ENCODE peak calls at places on chromosomes 7 and 10, in seven cellular contexts. W, E, A, J, G, H and Q are unnamed samples.

GRCh38 chr10:105585215-105585614 is 944.1 kb downstream of the SORCS3 start:
- DNase-seq in W (no peak), E (no peak), A (no peak), J (no peak), G (no peak), H (no peak), Q (no peak)

GRCh38 chr7:44189286-44189992 is at the start of gene GCK:
- DNase-seq in W (no peak), E (no peak), A (no peak), J (peak; percentile 61), G (no peak), H (no peak), Q (no peak)

GRCh38 chr7:79420464-79420863 is 33.0 kb downstream of the MAGI2 start:
- DNase-seq in W (no peak), E (peak; percentile 85), A (no peak), J (no peak), G (no peak), H (peak; percentile 95), Q (no peak)

GRCh38 chr7:29839302-29839701 is 33.0 kb downstream of the WIPF3 start:
- DNase-seq in W (no peak), E (peak; percentile 59), A (no peak), J (no peak), G (no peak), H (peak; percentile 43), Q (no peak)

GRCh38 chr10:112461029-112461887 is 14.2 kb downstream of the VTI1A start:
- DNase-seq in W (no peak), E (peak; percentile 84), A (no peak), J (no peak), G (no peak), H (peak; percentile 47), Q (no peak)

GRCh38 chr7:50781894-50782293 is 802 bp downstream of the GRB10 start:
- DNase-seq in W (no peak), E (no peak), A (no peak), J (no peak), G (no peak), H (no peak), Q (no peak)

GRCh38 chr7:38142736-38143135 is 35.3 kb upstream of the STARD3NL start:
- DNase-seq in W (no peak), E (no peak), A (no peak), J (no peak), G (no peak), H (no peak), Q (no peak)

GRCh38 chr10:11235771-11236170 is 218.1 kb downstream of the CELF2 start:
- DNase-seq in W (no peak), E (no peak), A (no peak), J (no peak), G (no peak), H (no peak), Q (no peak)

GRCh38 chr7:20152511-20152910 is 64.7 kb downstream of the MACC1 start:
- DNase-seq in W (no peak), E (no peak), A (no peak), J (no peak), G (no peak), H (peak; percentile 34), Q (no peak)

GRCh38 chr10:132548106-132548823 is 10.7 kb downstream of the INPP5A start:
- DNase-seq in W (no peak), E (no peak), A (no peak), J (no peak), G (no peak), H (no peak), Q (no peak)

GRCh38 chr7:146090023-146090645 is 26.5 kb upstream of the CNTNAP2 start:
- DNase-seq in W (peak; percentile 13), E (peak; percentile 35), A (no peak), J (no peak), G (peak; percentile 7), H (peak; percentile 34), Q (peak; percentile 45)

GRCh38 chr10:58319599-58319998 is 15.2 kb upstream of the UBE2D1 start:
- DNase-seq in W (no peak), E (no peak), A (no peak), J (no peak), G (no peak), H (no peak), Q (no peak)

GRCh38 chr7:27155816-27156507 is 513 bp downstream of the HOXA7 start:
- DNase-seq in W (peak; percentile 45), E (no peak), A (no peak), J (peak; percentile 82), G (no peak), H (no peak), Q (peak; percentile 29)

GRCh38 chr7:95897557-95898183 is 125.3 kb downstream of the DYNC1I1 start:
- DNase-seq in W (no peak), E (no peak), A (no peak), J (no peak), G (no peak), H (no peak), Q (peak; percentile 15)

GRCh38 chr7:41472427-41473125 is 230.3 kb downstream of the INHBA start:
- DNase-seq in W (no peak), E (no peak), A (no peak), J (no peak), G (no peak), H (peak; percentile 67), Q (no peak)

GRCh38 chr7:157044151-157044687 is 33.8 kb upstream of the MNX1 start:
- DNase-seq in W (no peak), E (no peak), A (no peak), J (no peak), G (no peak), H (no peak), Q (no peak)

GRCh38 chr7:18570890-18571478 is 75.4 kb downstream of the HDAC9 start:
- DNase-seq in W (no peak), E (peak; percentile 74), A (no peak), J (no peak), G (no peak), H (peak; percentile 80), Q (no peak)

GRCh38 chr7:159031750-159032149 is 112.9 kb downstream of the VIPR2 start:
- DNase-seq in W (no peak), E (no peak), A (no peak), J (peak; percentile 72), G (no peak), H (no peak), Q (no peak)

GRCh38 chr7:159032310-159032709 is 112.4 kb downstream of the VIPR2 start:
- DNase-seq in W (no peak), E (no peak), A (no peak), J (peak; percentile 53), G (no peak), H (no peak), Q (no peak)

GRCh38 chr7:159032753-159033472 is 111.8 kb downstream of the VIPR2 start:
- DNase-seq in W (no peak), E (no peak), A (no peak), J (peak; percentile 74), G (no peak), H (no peak), Q (no peak)

GRCh38 chr7:159030490-159031134 is 114.1 kb downstream of the VIPR2 start:
- DNase-seq in W (no peak), E (peak; percentile 15), A (no peak), J (peak; percentile 78), G (peak; percentile 39), H (no peak), Q (no peak)

DNA sequence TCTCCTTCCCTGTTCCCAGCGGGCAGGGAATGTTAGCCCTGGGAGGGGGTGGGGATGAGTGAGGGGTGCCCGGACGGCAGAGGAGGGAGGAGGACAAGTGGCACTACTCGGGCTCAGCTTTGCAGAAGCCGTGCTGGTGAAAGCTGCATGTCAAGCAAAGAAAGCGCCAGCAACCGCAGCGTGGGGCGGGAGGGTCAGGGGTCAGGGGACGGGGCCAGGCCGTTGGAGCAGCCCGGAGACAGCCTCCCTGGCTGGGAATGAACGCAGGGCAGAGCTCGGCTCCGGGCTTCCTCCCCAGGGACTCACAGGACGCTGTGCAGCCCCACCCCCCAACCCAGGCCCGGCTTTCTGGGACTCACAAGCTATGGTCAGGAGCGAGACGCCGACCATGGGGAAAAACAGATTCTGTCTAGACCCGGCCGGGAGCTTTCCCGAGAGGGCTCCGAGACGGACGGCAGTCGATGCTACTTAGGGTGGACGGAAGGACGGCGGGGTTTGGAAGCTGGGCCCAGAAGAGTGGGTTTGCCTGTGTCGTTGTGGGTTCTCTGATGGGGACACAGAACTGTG is 113.4 kb downstream of the VIPR2 start:
- DNase-seq in W (no peak), E (no peak), A (no peak), J (peak; percentile 77), G (no peak), H (no peak), Q (no peak)
- H3K4me3 ChIP-seq in W (no peak overlapping the region), E (peak overlapping the region; percentile 48), A (peak overlapping the region; percentile 45), J (peak overlapping the region; percentile 52), G (peak overlapping the region; percentile 37), H (peak overlapping the region; percentile 76), Q (no peak overlapping the region)

DNA sequence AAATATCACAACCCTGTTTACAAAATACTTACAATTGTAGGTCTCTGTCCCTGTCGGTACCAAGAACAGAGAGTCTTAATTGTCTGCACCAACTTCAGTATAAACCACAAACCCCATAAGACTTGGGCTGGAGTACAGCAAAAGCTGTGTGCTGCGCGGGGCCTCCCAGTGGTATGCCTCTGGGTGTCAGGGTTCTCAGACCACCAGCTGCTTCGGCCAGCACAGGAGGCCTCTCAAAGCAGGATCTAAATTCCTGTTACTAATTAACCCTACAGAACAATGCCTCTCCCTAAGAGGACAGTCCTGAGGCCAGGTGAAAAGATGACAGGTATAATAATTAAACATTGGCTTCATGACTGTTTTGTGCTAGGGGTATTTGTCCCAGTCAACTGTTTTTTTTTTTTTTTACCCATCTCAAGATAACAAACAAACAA is 957 bp upstream of the SVIL start:
- DNase-seq in W (peak; percentile 43), E (peak; percentile 48), A (no peak), J (no peak), G (no peak), H (peak; percentile 56), Q (no peak)
- H3K4me3 ChIP-seq in W (peak overlapping the region; percentile 11), E (no peak overlapping the region), A (no peak overlapping the region), J (no peak overlapping the region), G (no peak overlapping the region), H (peak overlapping the region; percentile 75), Q (no peak overlapping the region)

GRCh38 chr10:97683556-97684357 is 3.3 kb downstream of the AVPI1 start:
- DNase-seq in W (no peak), E (peak; percentile 34), A (no peak), J (no peak), G (no peak), H (peak; percentile 56), Q (no peak)
- H3K4me3 ChIP-seq in W (no peak overlapping the region), E (no peak overlapping the region), A (peak overlapping the region; percentile 86), J (peak overlapping the region; percentile 68), G (no peak overlapping the region), H (peak overlapping the region; percentile 90), Q (no peak overlapping the region)

DNA sequence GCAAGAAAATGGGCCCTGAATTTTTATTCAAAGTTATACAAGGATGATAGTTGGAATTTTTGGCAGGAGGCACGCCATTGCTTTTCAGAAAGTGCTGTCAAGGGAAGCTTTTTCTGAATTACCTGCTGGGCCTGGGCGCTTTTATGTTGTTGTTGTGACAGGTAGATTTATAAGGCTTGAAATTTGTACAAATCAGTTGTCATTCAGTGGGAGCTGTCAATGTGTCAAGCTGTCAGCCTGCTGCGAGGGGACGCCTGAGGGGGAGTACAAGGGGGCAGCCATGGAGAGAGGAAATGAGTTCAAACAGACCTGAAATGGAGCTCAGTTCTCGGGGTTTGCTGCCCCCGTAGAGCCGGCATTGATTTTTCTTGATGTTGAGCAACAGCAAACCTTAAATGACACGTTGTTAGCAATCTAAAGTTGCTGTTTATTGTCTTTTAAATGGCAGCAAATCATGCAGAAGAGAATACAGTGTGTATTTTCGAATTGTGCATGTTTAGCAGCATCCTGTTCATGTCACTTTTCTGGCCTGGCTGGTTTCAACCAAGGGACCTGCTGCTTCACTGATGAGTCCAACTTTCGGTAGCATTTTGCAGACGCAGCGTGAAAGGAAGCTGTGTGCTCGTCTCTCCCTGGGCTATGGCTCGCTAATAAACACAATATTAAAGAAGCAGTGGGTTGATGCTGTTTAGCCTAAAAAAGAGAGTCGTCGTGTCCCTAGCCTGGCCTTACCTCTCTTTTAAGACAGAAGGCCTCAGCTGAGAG is 166.4 kb downstream of the LRMDA start:
- DNase-seq in W (no peak), E (no peak), A (no peak), J (no peak), G (no peak), H (no peak), Q (no peak)
- H3K4me3 ChIP-seq in W (no peak overlapping the region), E (no peak overlapping the region), A (no peak overlapping the region), J (no peak overlapping the region), G (no peak overlapping the region), H (no peak overlapping the region), Q (no peak overlapping the region)